ENCODE peak calls at places on chromosome 6, in eight cellular contexts. Y is stomach, G is HepG2, F is GM12878, S is HL-60, R is transverse colon, W is vagina, V is SK-N-SH. I is an unnamed sample. For H3K27me3, the result is how much of the 10 kb centered on the place peaks cover.

GRCh38 chr6:35258858-35259193 is 709 bp upstream of the ZNF76 start:
- DNase-seq in Y (peak), F (no peak), S (no peak), G (peak), W (no peak), V (peak), R (no peak), I (peak)

GRCh38 chr6:34115396-34116314 is 30.2 kb downstream of the GRM4 start:
- DNase-seq in W (no peak), R (no peak), Y (no peak), S (no peak), G (no peak), V (no peak), F (no peak), I (peak)

GRCh38 chr6:170083236-170084051 is 207.4 kb downstream of the DLL1 start:
- DNase-seq in W (no peak), V (no peak), G (no peak), Y (peak), S (no peak), F (no peak), R (peak), I (no peak)

GRCh38 chr6:10659697-10660348 is 34.6 kb downstream of the C6orf52 start:
- DNase-seq in W (no peak), R (no peak), V (peak), F (no peak), S (no peak), G (no peak), Y (peak), I (peak)

GRCh38 chr6:83735461-83735860 is 26.6 kb upstream of the SNAP91 start:
- DNase-seq in R (no peak), W (no peak), V (no peak), F (no peak), Y (no peak), G (no peak), S (no peak), I (no peak)

GRCh38 chr6:162165479-162165878 is 562.1 kb downstream of the PRKN start:
- DNase-seq in R (no peak), V (no peak), W (no peak), S (no peak), F (no peak), Y (no peak), G (no peak), I (no peak)

GRCh38 chr6:1407499-1407990 is 18.2 kb downstream of the FOXF2 start:
- DNase-seq in F (no peak), R (no peak), W (no peak), G (no peak), Y (peak), V (no peak), S (peak), I (no peak)

GRCh38 chr6:87213364-87213763 is 58.0 kb downstream of the ZNF292 start:
- DNase-seq in Y (no peak), W (no peak), V (no peak), S (no peak), F (no peak), G (peak), R (peak), I (no peak)

GRCh38 chr6:110476046-110476849 is at the start of gene SLC22A16:
- DNase-seq in V (peak), F (no peak), Y (no peak), G (no peak), S (peak), W (peak), R (no peak), I (peak)

GRCh38 chr6:43052842-43053544 is 658 bp downstream of the CUL7 start:
- DNase-seq in W (no peak), G (no peak), S (peak), F (no peak), R (peak), V (no peak), Y (no peak), I (peak)

GRCh38 chr6:90103056-90103793 is 193.4 kb downstream of the BACH2 start:
- DNase-seq in F (peak), V (no peak), R (no peak), S (no peak), G (peak), Y (no peak), W (no peak), I (no peak)

GRCh38 chr6:143583542-143584330 is 72.2 kb upstream of the FUCA2 start:
- DNase-seq in F (no peak), V (no peak), W (no peak), G (no peak), S (no peak), Y (no peak), R (no peak), I (no peak)

GRCh38 chr6:2448826-2449571 is 203.6 kb upstream of the GMDS start:
- DNase-seq in S (peak), F (no peak), Y (peak), V (peak), R (peak), G (peak), W (no peak), I (peak)

GRCh38 chr6:158801655-158802294 is 17.4 kb downstream of the EZR start:
- DNase-seq in R (peak), V (no peak), W (no peak), Y (peak), G (no peak), F (no peak), S (no peak), I (no peak)

GRCh38 chr6:145872669-145873068 is 58.1 kb upstream of the FBXO30 start:
- DNase-seq in V (no peak), Y (no peak), G (no peak), W (no peak), R (no peak), F (no peak), S (no peak), I (no peak)

GRCh38 chr6:99282479-99283062 is 66.9 kb downstream of the FAXC start:
- DNase-seq in Y (no peak), R (no peak), W (no peak), G (no peak), F (no peak), V (peak), S (no peak), I (peak)

GRCh38 chr6:47741807-47742206 is 40.0 kb upstream of the OPN5 start:
- DNase-seq in F (no peak), S (no peak), G (no peak), V (no peak), Y (no peak), W (no peak), R (peak), I (no peak)

GRCh38 chr6:27593861-27594260 is 121.0 kb upstream of the ZNF184 start:
- DNase-seq in V (no peak), F (no peak), W (no peak), S (no peak), Y (no peak), R (no peak), G (no peak), I (peak)

GRCh38 chr6:41955412-41955811 is 13.8 kb upstream of the CCND3 start:
- DNase-seq in Y (no peak), W (no peak), V (no peak), R (no peak), G (no peak), S (no peak), F (no peak), I (no peak)

GRCh38 chr6:45816674-45817297 is 198.9 kb downstream of the CLIC5 start:
- DNase-seq in V (no peak), Y (no peak), W (no peak), F (no peak), R (no peak), G (no peak), S (no peak), I (no peak)

GRCh38 chr6:30075094-30075986 is at the start of gene RNF39:
- DNase-seq in F (no peak), R (peak), V (peak), S (no peak), G (peak), Y (no peak), W (no peak), I (peak)

GRCh38 chr6:135334169-135334568 is 153.1 kb downstream of the MYB start:
- DNase-seq in S (no peak), V (no peak), W (no peak), R (no peak), G (no peak), F (no peak), Y (no peak), I (no peak)

GRCh38 chr6:45422541-45423110 is 44.9 kb upstream of the SUPT3H start:
- DNase-seq in G (no peak), R (peak), S (peak), F (no peak), V (peak), Y (peak), W (no peak), I (peak)

GRCh38 chr6:15313367-15313766 is 67.5 kb downstream of the JARID2 start:
- DNase-seq in V (no peak), S (peak), Y (no peak), R (no peak), G (no peak), F (no peak), W (no peak), I (no peak)

GRCh38 chr6:108114861-108115597 is 40.5 kb upstream of the OSTM1 start:
- DNase-seq in R (peak), G (no peak), W (no peak), Y (no peak), F (no peak), V (peak), S (peak), I (peak)
- TF ChIP-seq POLR2AphosphoS5 in R (no peak), G (no peak), W (no peak), Y (no peak), F (no peak), V (no peak), S (no peak), I (no peak)

GRCh38 chr6:6004147-6004995 is 2.4 kb downstream of the NRN1 start:
- DNase-seq in G (no peak), W (peak), V (peak), R (no peak), Y (no peak), F (no peak), S (peak), I (peak)

GRCh38 chr6:6001443-6001842 is 5.3 kb downstream of the NRN1 start:
- DNase-seq in G (no peak), V (no peak), R (no peak), W (no peak), F (no peak), S (no peak), Y (no peak), I (peak)

GRCh38 chr6:6002005-6002808 is 4.5 kb downstream of the NRN1 start:
- DNase-seq in S (no peak), W (peak), G (no peak), R (no peak), V (no peak), F (no peak), Y (no peak), I (peak)

GRCh38 chr6:6002809-6003333 is 3.9 kb downstream of the NRN1 start:
- DNase-seq in F (no peak), Y (no peak), R (no peak), S (no peak), W (peak), V (no peak), G (no peak), I (no peak)

GRCh38 chr6:6003334-6004146 is 3.2 kb downstream of the NRN1 start:
- DNase-seq in Y (no peak), F (no peak), R (no peak), G (no peak), S (peak), V (peak), W (peak), I (peak)
- H3K27me3 ChIP-seq in Y (half or more), F (half or more), R (half or more), G (under half), S (under half), V (half or more), W (under half), I (half or more)

GRCh38 chr6:53892707-53893106 is 97.9 kb downstream of the LRRC1 start:
- DNase-seq in S (no peak), V (no peak), R (no peak), F (no peak), G (no peak), W (no peak), Y (no peak), I (no peak)
- TF ChIP-seq POLR2AphosphoS5 in S (no peak), V (no peak), R (no peak), F (no peak), G (no peak), W (no peak), Y (no peak), I (no peak)

GRCh38 chr6:31293343-31293742 is 21.5 kb upstream of the HLA-C start:
- DNase-seq in F (no peak), Y (no peak), V (no peak), G (peak), W (no peak), R (no peak), S (no peak), I (peak)
- H3K27me3 ChIP-seq in F (under half), Y (under half), V (under half), G (under half), W (under half), R (under half), S (under half), I (under half)

GRCh38 chr6:7433211-7433610 is 43.6 kb downstream of the RIOK1 start:
- DNase-seq in V (no peak), G (no peak), W (no peak), R (no peak), Y (no peak), F (no peak), S (no peak), I (no peak)
- TF ChIP-seq POLR2AphosphoS5 in V (no peak), G (no peak), W (no peak), R (no peak), Y (no peak), F (no peak), S (no peak), I (no peak)

GRCh38 chr6:13239530-13240455 is 88.5 kb downstream of the TBC1D7 start:
- DNase-seq in Y (no peak), R (no peak), S (no peak), G (no peak), W (no peak), V (no peak), F (no peak), I (no peak)

GRCh38 chr6:13243033-13243432 is 85.3 kb downstream of the TBC1D7 start:
- DNase-seq in G (no peak), R (no peak), V (no peak), W (no peak), F (no peak), S (no peak), Y (no peak), I (no peak)

GRCh38 chr6:13241364-13241763 is 87.0 kb downstream of the TBC1D7 start:
- DNase-seq in R (no peak), G (no peak), S (no peak), V (no peak), F (no peak), W (no peak), Y (no peak), I (no peak)

GRCh38 chr6:13242590-13242989 is 85.7 kb downstream of the TBC1D7 start:
- DNase-seq in V (no peak), F (no peak), R (no peak), S (no peak), W (no peak), G (no peak), Y (no peak), I (no peak)

DNA sequence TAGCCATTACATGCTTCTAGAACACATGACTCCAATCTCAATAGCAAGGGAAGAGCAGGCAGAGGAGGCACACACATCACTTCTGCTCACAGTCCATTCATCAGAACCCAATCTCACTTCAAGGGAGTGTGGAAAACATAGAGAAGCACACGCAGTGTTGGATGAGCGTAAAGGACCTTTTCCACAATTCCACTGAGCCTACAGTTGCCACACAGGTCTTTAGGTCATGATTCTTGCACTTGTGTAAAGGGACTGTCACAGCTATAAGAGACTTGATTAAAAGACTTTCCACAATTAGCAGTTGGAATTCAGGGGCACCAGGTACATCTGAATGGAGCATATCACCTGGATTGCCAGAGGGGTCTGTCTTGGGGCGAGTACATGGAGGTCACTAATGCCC is 86.2 kb downstream of the TBC1D7 start:
- DNase-seq in R (no peak), V (no peak), G (no peak), W (no peak), Y (no peak), F (no peak), S (no peak), I (no peak)
- H3K27me3 ChIP-seq in R (under half), V (under half), G (under half), W (under half), Y (under half), F (under half), S (under half), I (under half)

GRCh38 chr6:165985926-165986646 is 181.6 kb downstream of the TBXT start:
- DNase-seq in G (no peak), V (no peak), S (no peak), R (no peak), W (no peak), F (no peak), Y (no peak), I (peak)
- TF ChIP-seq POLR2AphosphoS5 in G (no peak), V (no peak), S (no peak), R (no peak), W (no peak), F (no peak), Y (no peak), I (no peak)

I was measured in GM23338.